ENCODE peak calls at places on chromosomes 11 and 22, in seven cellular contexts. Y is fibroblast of lung; L is cardiac muscle cell; K is adipocyte; V is MM.1S; Z is osteoblast; P is CD8-positive, alpha-beta T cell. M is an unnamed sample.

GRCh38 chr22:27885977-27886842 is 32.8 kb downstream of the PITPNB start:
- DNase-seq in Y (peak; percentile 94), V (peak; percentile 48), K (peak; percentile 81), L (peak; percentile 66), Z (peak; percentile 92), P (no peak), M (peak; percentile 48)

GRCh38 chr11:61489833-61490585 is 18.5 kb upstream of the LRRC10B start:
- DNase-seq in Y (peak; percentile 75), L (peak; percentile 69), P (no peak), Z (peak; percentile 97), V (no peak), K (peak; percentile 78), M (no peak)

GRCh38 chr22:47484960-47485571 is 722.6 kb downstream of the TBC1D22A start:
- DNase-seq in V (no peak), L (no peak), K (no peak), Y (no peak), Z (no peak), P (no peak), M (no peak)

GRCh38 chr11:111788051-111788450 is 21.9 kb upstream of the PPP2R1B start:
- DNase-seq in P (no peak), V (no peak), Y (no peak), Z (no peak), K (no peak), L (no peak), M (no peak)

GRCh38 chr11:65498042-65498726 is 661 bp upstream of the MALAT1 start:
- DNase-seq in P (peak; percentile 25), L (peak; percentile 63), V (peak; percentile 70), K (peak; percentile 80), Y (peak; percentile 79), Z (peak; percentile 44), M (peak; percentile 14)

GRCh38 chr11:54832676-54833075 is 126.0 kb downstream of the OR4A5 start:
- DNase-seq in K (no peak), L (no peak), Z (no peak), P (no peak), Y (no peak), V (no peak), M (no peak)

GRCh38 chr22:30863161-30863833 is 105.3 kb downstream of the MORC2 start:
- DNase-seq in V (no peak), Y (no peak), P (no peak), Z (peak; percentile 66), L (peak; percentile 53), K (no peak), M (no peak)

GRCh38 chr22:45709004-45709739 is 37.5 kb downstream of the ATXN10 start:
- DNase-seq in V (no peak), Z (peak; percentile 59), K (peak; percentile 80), P (no peak), L (no peak), Y (peak; percentile 56), M (no peak)

GRCh38 chr11:111917312-111917711 is 1.4 kb upstream of the C11orf52 start:
- DNase-seq in P (no peak), Z (no peak), L (no peak), Y (no peak), K (no peak), V (no peak), M (no peak)

DNA sequence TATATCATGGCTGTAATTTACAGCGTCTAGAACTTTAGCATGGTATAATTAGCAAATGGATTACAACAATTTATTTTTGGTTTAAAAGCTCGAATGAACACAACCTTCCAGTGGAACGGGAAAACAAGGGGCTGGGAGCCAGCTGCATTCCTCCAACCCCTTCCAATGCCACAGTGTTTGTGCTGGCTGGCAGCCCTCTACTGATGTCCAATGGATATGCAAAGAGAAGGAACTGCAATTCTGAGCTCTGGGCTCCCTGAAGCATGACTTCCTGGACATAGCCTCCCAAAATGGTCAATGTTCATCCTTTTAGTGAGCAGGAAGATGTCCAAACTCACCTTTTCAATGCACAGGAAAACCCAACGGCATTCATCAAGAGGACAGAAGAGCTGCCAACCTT is 288.3 kb downstream of the TENM4 start:
- DNase-seq in K (no peak), P (no peak), L (no peak), V (no peak), Z (peak; percentile 66), Y (no peak), M (no peak)
- H3K4me3 ChIP-seq in K (no peak overlapping the region), P (no peak overlapping the region), L (no peak overlapping the region), V (no peak overlapping the region), Z (no peak overlapping the region), Y (no peak overlapping the region), M (no peak overlapping the region)

DNA sequence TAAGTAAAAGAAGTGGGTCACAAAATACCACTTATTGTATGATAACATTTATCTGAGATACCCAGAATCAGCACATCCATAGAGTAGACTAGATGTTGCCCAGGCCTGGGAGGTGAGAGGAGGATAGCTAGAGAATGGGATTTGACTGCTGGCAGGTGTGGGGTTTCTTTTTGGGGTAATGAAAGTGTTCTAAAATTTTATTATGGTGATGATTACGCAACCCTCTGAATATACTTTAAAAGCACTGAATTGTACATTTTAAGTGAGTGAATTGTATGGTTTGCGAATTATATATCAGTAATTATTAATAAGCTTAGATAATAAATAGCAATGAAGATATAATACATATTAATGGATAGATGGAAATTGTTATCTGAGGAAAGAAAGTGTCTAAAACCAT is 35.7 kb upstream of the ACAT1 start:
- DNase-seq in V (no peak), Y (no peak), Z (no peak), L (no peak), K (no peak), P (no peak), M (no peak)
- H3K36me3 ChIP-seq in V (peaks cover 4% of the 10 kb centered on the region), Y (no peaks in the 10 kb centered on the region), Z (peaks cover 20% of the 10 kb centered on the region), L (peaks cover 14% of the 10 kb centered on the region), K (peaks cover 55% of the 10 kb centered on the region), P (peaks cover 12% of the 10 kb centered on the region), M (peaks cover 13% of the 10 kb centered on the region)

GRCh38 chr22:42179616-42180015 is 49.0 kb upstream of the CYP2D6 start:
- DNase-seq in Z (peak; percentile 95), K (peak; percentile 84), P (no peak), V (no peak), L (no peak), Y (peak; percentile 87), M (peak; percentile 51)
- H3K4me3 ChIP-seq in Z (no peak overlapping the region), K (no peak overlapping the region), P (no peak overlapping the region), V (no peak overlapping the region), L (no peak overlapping the region), Y (no peak overlapping the region), M (no peak overlapping the region)

GRCh38 chr22:25357606-25358420 is 138.4 kb downstream of the CRYBB2 start:
- DNase-seq in P (no peak), V (no peak), K (no peak), Y (no peak), L (no peak), Z (peak; percentile 52), M (no peak)
- H3K36me3 ChIP-seq in P (peaks cover 15% of the 10 kb centered on the region), V (no peaks in the 10 kb centered on the region), K (peaks cover 44% of the 10 kb centered on the region), Y (peaks cover 6% of the 10 kb centered on the region), L (peaks cover 5% of the 10 kb centered on the region), Z (peaks cover 3% of the 10 kb centered on the region), M (peaks cover 5% of the 10 kb centered on the region)

GRCh38 chr11:122700676-122701075 is 45.2 kb downstream of the UBASH3B start:
- DNase-seq in K (no peak), P (no peak), Y (no peak), Z (no peak), L (no peak), V (no peak), M (no peak)

GRCh38 chr11:122697636-122698167 is 42.2 kb downstream of the UBASH3B start:
- DNase-seq in V (peak; percentile 45), Y (peak; percentile 59), K (no peak), L (no peak), Z (no peak), P (no peak), M (no peak)

GRCh38 chr11:122698390-122698789 is 42.9 kb downstream of the UBASH3B start:
- DNase-seq in P (no peak), V (no peak), K (no peak), Z (no peak), Y (no peak), L (no peak), M (no peak)

GRCh38 chr11:122695076-122695620 is 39.6 kb downstream of the UBASH3B start:
- DNase-seq in K (no peak), L (no peak), Z (no peak), V (no peak), Y (no peak), P (no peak), M (no peak)

DNA sequence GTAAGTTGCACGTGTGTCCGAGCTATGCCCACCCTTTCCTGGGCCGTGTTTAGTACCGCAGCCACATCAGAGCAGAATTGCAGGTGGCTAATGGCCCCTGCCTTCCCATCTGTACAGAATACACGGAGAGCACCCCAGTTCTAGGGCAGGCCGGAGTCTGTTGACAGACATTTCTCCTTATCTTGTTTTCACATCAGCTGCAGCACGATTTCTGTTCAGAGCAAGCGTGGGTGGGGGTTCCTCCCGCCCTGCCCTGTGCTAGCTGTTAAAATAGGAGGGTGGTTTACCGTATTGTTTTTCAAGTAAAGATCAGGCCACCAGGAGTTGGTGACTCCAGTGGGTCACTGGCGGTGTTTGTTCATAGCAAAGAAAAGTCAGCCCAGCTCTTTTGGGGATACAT is 41.1 kb downstream of the UBASH3B start:
- DNase-seq in Y (no peak), Z (no peak), K (no peak), P (peak; percentile 27), V (no peak), L (no peak), M (no peak)
- H3K4me3 ChIP-seq in Y (no peak overlapping the region), Z (no peak overlapping the region), K (no peak overlapping the region), P (peak overlapping the region; percentile 39), V (no peak overlapping the region), L (no peak overlapping the region), M (no peak overlapping the region)

GRCh38 chr11:83945953-83946352 is 659.8 kb upstream of the CCDC90B start:
- DNase-seq in V (no peak), L (no peak), P (no peak), K (no peak), Y (no peak), Z (no peak), M (no peak)
- H3K36me3 ChIP-seq in V (no peaks in the 10 kb centered on the region), L (no peaks in the 10 kb centered on the region), P (no peaks in the 10 kb centered on the region), K (no peaks in the 10 kb centered on the region), Y (no peaks in the 10 kb centered on the region), Z (no peaks in the 10 kb centered on the region), M (no peaks in the 10 kb centered on the region)